ENCODE peak calls at places on chromosomes 2 and 18, in eight cellular contexts. W is IMR-90, C is foreskin fibroblast, H is left ventricle myocardium inferior, F is psoas muscle, M is mammary epithelial cell, Y is AG04449, R is mucosa of descending colon. L is an unnamed sample.

GRCh38 chr2:81084101-81084500 is 779.5 kb upstream of the LRRTM1 start:
- DNase-seq in Y (no peak), R (no peak), W (no peak), F (no peak), C (no peak), H (no peak), M (no peak), L (no peak)

GRCh38 chr2:3780477-3781402 is 77.4 kb downstream of the DCDC2C start:
- DNase-seq in R (no peak), C (no peak), F (peak), W (peak), H (peak), M (no peak), Y (no peak), L (peak)

GRCh38 chr2:74440378-74441110 is 1.2 kb downstream of the RTKN start:
- DNase-seq in C (peak), H (peak), Y (no peak), W (peak), R (peak), M (peak), F (peak), L (no peak)

GRCh38 chr18:62460851-62461300 is 61.9 kb upstream of the ZCCHC2 start:
- DNase-seq in W (no peak), H (no peak), C (peak), R (no peak), F (no peak), M (no peak), Y (no peak), L (no peak)

GRCh38 chr18:48729421-48729820 is 190.6 kb downstream of the CTIF start:
- DNase-seq in Y (peak), R (no peak), M (no peak), F (no peak), W (peak), C (no peak), H (no peak), L (no peak)

GRCh38 chr2:100070078-100070477 is 72.3 kb downstream of the AFF3 start:
- DNase-seq in H (no peak), F (no peak), C (no peak), Y (no peak), M (no peak), R (no peak), W (peak), L (peak)

GRCh38 chr2:108909917-108910515 is 79.0 kb downstream of the EDAR start:
- DNase-seq in M (no peak), W (no peak), C (no peak), Y (no peak), R (no peak), H (no peak), F (no peak), L (no peak)

GRCh38 chr18:58093311-58093790 is 49.3 kb downstream of the NEDD4L start:
- DNase-seq in F (no peak), W (no peak), Y (no peak), R (no peak), C (no peak), M (no peak), H (no peak), L (no peak)

GRCh38 chr2:120612471-120612870 is 123.2 kb upstream of the GLI2 start:
- DNase-seq in M (no peak), Y (no peak), C (no peak), W (no peak), F (no peak), H (peak), R (no peak), L (no peak)

GRCh38 chr18:36572135-36572856 is 256.5 kb downstream of the TPGS2 start:
- DNase-seq in C (no peak), H (no peak), R (no peak), Y (no peak), M (no peak), F (peak), W (peak), L (no peak)

GRCh38 chr18:23302852-23303527 is 150.1 kb upstream of the RIOK3 start:
- DNase-seq in Y (peak), H (no peak), M (peak), C (peak), W (peak), R (no peak), F (no peak), L (peak)

GRCh38 chr2:134906726-134907125 is 11.9 kb upstream of the CCNT2 start:
- DNase-seq in C (no peak), H (no peak), W (no peak), R (no peak), F (no peak), M (peak), Y (no peak), L (no peak)

GRCh38 chr2:191218292-191218898 is 26.8 kb upstream of the MYO1B start:
- DNase-seq in W (peak), Y (no peak), M (peak), C (no peak), F (no peak), H (no peak), R (no peak), L (no peak)

GRCh38 chr2:55133467-55134315 is 83.4 kb upstream of the RTN4 start:
- DNase-seq in W (peak), M (peak), F (no peak), C (peak), Y (peak), H (no peak), R (no peak), L (peak)

GRCh38 chr2:71672640-71673401 is 219.5 kb downstream of the DYSF start:
- DNase-seq in F (no peak), R (no peak), Y (no peak), W (no peak), M (no peak), H (no peak), C (no peak), L (no peak)

DNA sequence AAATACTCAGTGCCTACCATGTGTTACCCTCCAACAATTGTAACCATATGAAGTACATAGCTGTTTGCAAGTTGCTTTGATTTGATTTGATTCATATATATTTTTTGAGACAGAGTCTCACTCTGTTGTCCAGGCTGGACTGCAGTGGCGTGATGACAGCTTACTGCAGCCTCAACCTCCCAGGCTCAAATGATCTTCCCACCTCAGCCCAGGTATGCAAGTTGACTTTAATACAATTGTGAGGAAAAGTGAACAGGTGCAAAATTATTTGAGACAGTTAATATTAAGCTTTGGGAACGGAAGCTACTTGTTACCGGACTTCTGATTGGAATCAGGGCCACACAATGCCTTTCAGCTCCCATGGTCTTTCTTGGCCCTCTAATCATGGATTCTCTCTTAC is 1.3 kb upstream of the RPL37A start:
- DNase-seq in M (no peak), R (no peak), H (no peak), F (no peak), W (no peak), Y (no peak), C (no peak), L (no peak)
- H3K4me3 ChIP-seq in M (peak), R (no peak), H (peak), F (peak), W (no peak), Y (peak), C (peak), L (peak)

GRCh38 chr18:59551902-59552635 is 145.2 kb downstream of the CCBE1 start:
- DNase-seq in H (peak), M (peak), F (no peak), Y (no peak), C (no peak), W (no peak), R (no peak), L (no peak)

GRCh38 chr18:59549797-59550516 is 147.3 kb downstream of the CCBE1 start:
- DNase-seq in C (no peak), M (no peak), R (no peak), W (no peak), Y (no peak), H (peak), F (no peak), L (no peak)

GRCh38 chr18:59553273-59553672 is 143.9 kb downstream of the CCBE1 start:
- DNase-seq in R (no peak), H (no peak), M (no peak), F (no peak), C (no peak), Y (no peak), W (no peak), L (no peak)

GRCh38 chr18:59546164-59546563 is 151.1 kb downstream of the CCBE1 start:
- DNase-seq in R (no peak), Y (no peak), H (no peak), F (no peak), C (peak), M (peak), W (peak), L (no peak)

GRCh38 chr18:59547691-59548182 is 149.5 kb downstream of the CCBE1 start:
- DNase-seq in H (no peak), M (peak), Y (peak), W (peak), R (no peak), C (peak), F (no peak), L (no peak)
- TF ChIP-seq CTCF in H (no peak), M (no peak), Y (peak), W (peak), R (no peak), C (peak), F (no peak), L (no peak)

GRCh38 chr2:86253424-86253823 is 54.2 kb downstream of the MRPL35 start:
- DNase-seq in H (no peak), W (no peak), Y (no peak), R (no peak), M (no peak), C (no peak), F (no peak), L (no peak)

GRCh38 chr2:86256300-86256699 is 57.0 kb downstream of the MRPL35 start:
- DNase-seq in R (no peak), M (no peak), C (no peak), H (no peak), F (no peak), W (no peak), Y (no peak), L (no peak)

GRCh38 chr2:86258106-86258505 is 58.8 kb downstream of the MRPL35 start:
- DNase-seq in W (no peak), Y (no peak), R (no peak), C (no peak), H (no peak), M (no peak), F (no peak), L (no peak)

GRCh38 chr2:86254576-86255538 is 55.6 kb downstream of the MRPL35 start:
- DNase-seq in M (peak), C (no peak), F (no peak), Y (no peak), W (no peak), H (peak), R (no peak), L (no peak)

GRCh38 chr2:86256982-86257381 is 57.7 kb downstream of the MRPL35 start:
- DNase-seq in C (no peak), M (peak), F (no peak), R (no peak), Y (no peak), H (no peak), W (no peak), L (no peak)
- H3K4me3 ChIP-seq in C (no peak), M (no peak), F (no peak), R (no peak), Y (no peak), H (no peak), W (no peak), L (no peak)

GRCh38 chr2:189762551-189763298 is at the start of gene OSGEPL1:
- DNase-seq in C (peak), W (peak), H (peak), F (peak), R (peak), Y (no peak), M (peak), L (peak)
- TF ChIP-seq CTCF in C (peak), W (peak), H (peak), F (peak), R (no peak), Y (peak), M (peak), L (peak)

GRCh38 chr2:196913691-196914090 is 12.8 kb downstream of the PGAP1 start:
- DNase-seq in C (no peak), R (no peak), H (no peak), M (no peak), Y (no peak), F (no peak), W (no peak), L (no peak)

GRCh38 chr2:196915512-196916189 is 10.9 kb downstream of the PGAP1 start:
- DNase-seq in M (no peak), F (no peak), H (no peak), Y (no peak), R (no peak), W (no peak), C (no peak), L (no peak)

GRCh38 chr2:196918927-196919326 is 7.6 kb downstream of the PGAP1 start:
- DNase-seq in F (no peak), H (no peak), M (no peak), Y (no peak), W (no peak), C (no peak), R (no peak), L (no peak)

GRCh38 chr2:196917802-196918201 is 8.7 kb downstream of the PGAP1 start:
- DNase-seq in M (no peak), H (no peak), F (no peak), C (no peak), W (no peak), R (no peak), Y (no peak), L (no peak)

DNA sequence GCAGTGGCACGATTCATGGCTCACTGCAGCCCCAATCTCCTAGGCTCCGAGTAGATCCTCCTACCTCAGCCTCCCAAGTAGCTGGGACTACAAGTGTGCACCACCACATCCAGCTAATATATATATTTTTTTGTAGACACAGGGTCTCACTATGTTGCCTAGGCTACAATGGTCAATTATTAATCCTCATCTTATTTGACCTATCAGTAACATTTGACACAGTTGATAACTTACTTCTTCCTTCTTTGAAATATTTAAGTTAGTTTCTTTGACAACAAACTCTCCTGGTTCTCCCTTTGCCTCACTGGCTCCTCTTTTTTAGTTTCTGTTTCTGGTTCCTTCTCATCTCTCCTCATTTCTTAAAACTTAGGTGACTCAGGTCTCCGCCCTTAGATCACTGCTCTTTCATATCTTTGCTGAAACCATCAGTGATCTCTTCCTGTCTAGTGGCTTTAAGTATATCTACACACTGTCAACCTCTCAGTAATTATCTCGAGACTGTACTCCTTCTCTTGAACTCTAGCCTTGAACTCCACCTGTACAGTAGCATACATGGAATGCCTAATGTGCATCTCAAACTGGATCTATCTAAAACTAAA is 11.5 kb downstream of the PGAP1 start:
- DNase-seq in R (no peak), H (no peak), M (no peak), W (no peak), Y (no peak), F (no peak), C (no peak), L (no peak)
- H3K4me3 ChIP-seq in R (no peak), H (no peak), M (no peak), W (no peak), Y (no peak), F (no peak), C (no peak), L (no peak)

GRCh38 chr2:26195006-26195961 is 22.4 kb downstream of the GAREM2 start:
- DNase-seq in F (no peak), H (no peak), W (no peak), C (no peak), M (no peak), R (no peak), Y (no peak), L (no peak)

GRCh38 chr2:26193578-26194231 is 20.8 kb downstream of the GAREM2 start:
- DNase-seq in Y (no peak), F (no peak), C (peak), H (no peak), M (no peak), R (no peak), W (peak), L (no peak)

GRCh38 chr2:26196683-26197418 is 24.0 kb downstream of the GAREM2 start:
- DNase-seq in R (no peak), H (no peak), Y (no peak), W (no peak), F (no peak), M (no peak), C (no peak), L (no peak)

GRCh38 chr2:26203091-26203490 is 30.2 kb downstream of the GAREM2 start:
- DNase-seq in R (no peak), W (no peak), Y (no peak), M (no peak), C (no peak), H (no peak), F (no peak), L (no peak)

GRCh38 chr2:26197516-26197915 is 24.6 kb downstream of the GAREM2 start:
- DNase-seq in C (no peak), F (no peak), M (no peak), R (no peak), H (no peak), Y (no peak), W (no peak), L (no peak)
- TF ChIP-seq CTCF in C (no peak), F (no peak), M (no peak), R (no peak), H (no peak), Y (no peak), W (no peak), L (no peak)

GRCh38 chr2:181954538-181954883 is 31.1 kb upstream of the PPP1R1C start:
- DNase-seq in H (no peak), Y (no peak), R (no peak), M (no peak), W (peak), C (no peak), F (no peak), L (no peak)

GRCh38 chr2:181957668-181958067 is 28.0 kb upstream of the PPP1R1C start:
- DNase-seq in H (no peak), F (no peak), Y (no peak), W (no peak), M (no peak), C (no peak), R (no peak), L (no peak)

GRCh38 chr2:181955010-181955409 is 30.6 kb upstream of the PPP1R1C start:
- DNase-seq in Y (no peak), F (no peak), C (peak), H (no peak), R (no peak), M (peak), W (peak), L (no peak)

GRCh38 chr2:181952413-181953226 is 33.0 kb upstream of the PPP1R1C start:
- DNase-seq in F (no peak), M (no peak), W (peak), C (no peak), Y (no peak), H (no peak), R (no peak), L (no peak)

DNA sequence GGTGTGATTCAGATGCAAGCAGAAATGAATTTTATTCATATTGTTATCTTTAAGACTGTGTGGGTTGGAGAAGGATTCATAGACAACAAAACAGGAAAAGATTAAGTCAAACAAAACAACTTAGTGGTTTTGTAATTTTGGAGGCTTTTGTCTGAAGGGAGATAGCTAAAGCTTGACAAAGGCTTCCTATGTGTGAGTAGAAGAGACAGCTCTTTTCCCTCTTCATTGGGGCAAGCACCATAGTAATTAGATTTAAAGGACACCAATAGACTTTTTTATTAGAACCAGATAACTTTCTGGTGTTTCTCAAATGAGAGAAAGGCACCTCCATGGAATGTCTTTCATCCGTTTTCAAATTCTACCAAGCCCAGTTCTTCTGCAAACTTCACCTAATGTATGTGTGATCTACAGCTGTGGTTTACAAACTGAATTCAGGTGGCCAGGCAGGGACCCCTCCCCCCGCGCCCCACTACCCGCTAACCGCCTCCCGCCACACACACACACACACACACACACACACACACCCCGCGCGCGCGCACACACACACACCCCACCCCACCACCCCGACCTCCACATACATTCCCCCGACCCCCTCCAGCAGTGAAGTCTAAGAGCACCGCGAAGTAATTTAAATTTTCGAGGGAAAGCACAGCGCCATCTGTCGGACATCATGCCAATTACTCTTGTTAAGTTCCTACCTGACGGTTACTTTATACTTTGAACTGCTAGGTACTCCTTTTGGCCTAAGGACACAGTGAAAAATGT is 31.7 kb upstream of the PPP1R1C start:
- DNase-seq in R (no peak), Y (no peak), M (peak), C (peak), H (peak), W (peak), F (peak), L (no peak)
- H3K4me3 ChIP-seq in R (no peak), Y (peak), M (no peak), C (peak), H (peak), W (no peak), F (peak), L (peak)

DNA sequence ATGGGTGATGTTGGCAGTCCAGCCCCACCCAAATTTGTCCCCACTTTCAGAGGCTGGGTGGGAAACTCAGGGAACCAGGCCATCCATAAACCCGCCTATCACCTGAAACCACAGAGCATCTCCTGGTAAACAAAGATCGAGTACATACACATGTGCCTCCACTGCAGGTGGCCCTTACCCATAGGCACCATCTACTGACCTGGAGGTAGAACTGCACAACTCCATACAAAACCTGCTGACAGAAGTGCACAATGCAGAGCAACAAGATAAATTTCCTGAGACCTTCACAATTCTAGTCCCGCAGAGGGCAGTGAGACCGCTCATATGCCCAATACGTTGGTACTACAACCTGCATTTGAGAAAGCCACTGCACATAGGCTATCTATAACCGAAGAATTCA is 856.3 kb downstream of the SUCLG1 start:
- DNase-seq in F (no peak), H (no peak), Y (no peak), R (no peak), C (no peak), W (no peak), M (no peak), L (no peak)
- TF ChIP-seq CTCF in F (no peak), H (no peak), Y (no peak), R (no peak), C (no peak), W (no peak), M (peak), L (peak)